ENCODE peak calls at places on chromosome 15, in eight cellular contexts. D is AG20443; Y is A172; S is SJSA1; O is effector memory CD8-positive, alpha-beta T cell; B is NCI-H345; Z is brain microvascular endothelial cell; L is mesenteric fat pad. R is an unnamed sample.

GRCh38 chr15:25799906-25800700 is 63.0 kb downstream of the ATP10A start:
- DNase-seq in L (peak; percentile 73), O (no peak), Y (no peak), B (no peak), S (no peak), Z (no peak), D (no peak), R (no peak)

GRCh38 chr15:85071061-85071460 is 89.4 kb downstream of the PDE8A start:
- DNase-seq in Z (no peak), B (no peak), S (no peak), D (no peak), L (no peak), Y (no peak), O (no peak), R (no peak)

GRCh38 chr15:83200589-83200988 is 7.0 kb downstream of the HDGFL3 start:
- DNase-seq in Y (no peak), B (no peak), Z (peak; percentile 10), L (no peak), S (no peak), O (no peak), D (no peak), R (no peak)

GRCh38 chr15:75904241-75904631 is 558 bp downstream of the FBXO22 start:
- DNase-seq in Z (peak; percentile 34), B (peak; percentile 38), D (peak; percentile 41), Y (peak; percentile 14), O (peak; percentile 8), S (no peak), L (no peak), R (no peak)

GRCh38 chr15:23503546-23503945 is 56.5 kb upstream of the GOLGA6L2 start:
- DNase-seq in S (no peak), L (no peak), B (no peak), O (no peak), Y (no peak), D (no peak), Z (no peak), R (no peak)

GRCh38 chr15:59751552-59752413 is 62.7 kb upstream of the BNIP2 start:
- DNase-seq in O (no peak), S (no peak), D (no peak), Z (no peak), B (no peak), L (no peak), Y (no peak), R (no peak)

GRCh38 chr15:68612533-68612932 is 33.7 kb downstream of the CORO2B start:
- DNase-seq in O (no peak), L (no peak), B (no peak), D (no peak), Y (no peak), S (no peak), Z (no peak), R (no peak)

GRCh38 chr15:70164156-70164900 is 66.6 kb upstream of the TLE3 start:
- DNase-seq in D (no peak), L (peak; percentile 81), S (no peak), Y (no peak), Z (no peak), O (no peak), B (no peak), R (no peak)

GRCh38 chr15:40320931-40321371 is 2.5 kb upstream of the INAFM2 start:
- DNase-seq in O (peak; percentile 52), S (no peak), Y (peak; percentile 42), B (peak; percentile 55), D (peak; percentile 78), Z (peak; percentile 65), L (peak; percentile 9), R (no peak)

GRCh38 chr15:74603789-74604705 is 11.6 kb upstream of the CLK3 start:
- DNase-seq in Z (no peak), S (no peak), B (no peak), L (no peak), D (no peak), O (no peak), Y (no peak), R (no peak)

GRCh38 chr15:89052474-89052873 is 35.8 kb upstream of the ABHD2 start:
- DNase-seq in S (no peak), Y (no peak), B (no peak), Z (peak; percentile 95), L (no peak), O (no peak), D (peak; percentile 88), R (peak; percentile 83)

GRCh38 chr15:65246026-65246714 is 34.9 kb upstream of the CILP start:
- DNase-seq in L (no peak), Z (no peak), Y (no peak), B (no peak), O (no peak), S (no peak), D (no peak), R (no peak)

GRCh38 chr15:88623061-88623460 is 1.9 kb downstream of the AEN start:
- DNase-seq in Y (peak; percentile 93), O (no peak), S (peak; percentile 74), L (peak; percentile 33), B (no peak), Z (peak; percentile 81), D (peak; percentile 88), R (peak; percentile 34)

GRCh38 chr15:62445244-62445643 is 280.2 kb upstream of the C2CD4B start:
- DNase-seq in B (no peak), D (no peak), Z (no peak), O (no peak), Y (no peak), L (no peak), S (no peak), R (no peak)

GRCh38 chr15:25967120-25967519 is 104.0 kb upstream of the ATP10A start:
- DNase-seq in B (no peak), L (no peak), S (no peak), D (no peak), Z (no peak), O (no peak), Y (no peak), R (no peak)

GRCh38 chr15:40343512-40343911 is 2.8 kb upstream of the CCDC9B start:
- DNase-seq in O (no peak), Y (peak; percentile 91), L (no peak), D (peak; percentile 88), S (peak; percentile 97), Z (peak; percentile 96), B (no peak), R (peak; percentile 80)

GRCh38 chr15:100588638-100589242 is 13.2 kb downstream of the LINS1 start:
- DNase-seq in D (no peak), Z (no peak), Y (no peak), B (no peak), L (no peak), O (no peak), S (no peak), R (no peak)

GRCh38 chr15:53534105-53534839 is 225.2 kb downstream of the WDR72 start:
- DNase-seq in S (no peak), D (no peak), Z (no peak), Y (no peak), L (no peak), B (no peak), O (no peak), R (no peak)

GRCh38 chr15:97652700-97653167 is 307.8 kb upstream of the ARRDC4 start:
- DNase-seq in O (no peak), S (no peak), D (no peak), B (peak; percentile 49), Z (no peak), Y (no peak), L (no peak), R (no peak)

GRCh38 chr15:40906947-40907802 is 12.9 kb downstream of the VPS18 start:
- DNase-seq in S (no peak), Z (no peak), B (peak; percentile 68), O (peak; percentile 51), L (no peak), D (no peak), Y (peak; percentile 41), R (no peak)

GRCh38 chr15:90955911-90956310 is 1.2 kb downstream of the RCCD1 start:
- DNase-seq in Y (no peak), S (no peak), O (no peak), Z (no peak), B (peak; percentile 35), D (no peak), L (no peak), R (no peak)

GRCh38 chr15:78934063-78935023 is 10.5 kb downstream of the CTSH start:
- DNase-seq in S (no peak), Z (no peak), L (no peak), D (no peak), O (no peak), Y (no peak), B (no peak), R (no peak)

GRCh38 chr15:81763304-81763703 is 282.5 kb downstream of the MEX3B start:
- DNase-seq in B (no peak), L (no peak), Z (no peak), D (no peak), S (no peak), Y (no peak), O (no peak), R (no peak)

GRCh38 chr15:40500584-40501330 is 30.0 kb downstream of the CHST14 start:
- DNase-seq in L (no peak), O (no peak), D (peak; percentile 34), Z (peak; percentile 64), Y (peak; percentile 23), B (no peak), S (no peak), R (no peak)

GRCh38 chr15:48548376-48548775 is 97.1 kb downstream of the FBN1 start:
- DNase-seq in B (no peak), Z (no peak), S (no peak), D (no peak), Y (no peak), O (no peak), L (no peak), R (no peak)

GRCh38 chr15:50543556-50543955 is 2.9 kb downstream of the USP50 start:
- DNase-seq in O (no peak), D (peak; percentile 60), S (no peak), B (no peak), Z (no peak), Y (no peak), L (no peak), R (no peak)

GRCh38 chr15:94671845-94672524 is 440.6 kb downstream of the MCTP2 start:
- DNase-seq in O (no peak), B (peak; percentile 33), D (peak; percentile 16), L (no peak), S (no peak), Y (no peak), Z (peak; percentile 9), R (peak; percentile 3)

GRCh38 chr15:100033140-100033857 is 300.1 kb upstream of the LYSMD4 start:
- DNase-seq in O (no peak), Z (no peak), D (no peak), S (no peak), Y (no peak), L (no peak), B (no peak), R (no peak)

GRCh38 chr15:101113114-101114005 is 138.5 kb downstream of the CHSY1 start:
- DNase-seq in S (no peak), O (no peak), L (no peak), Y (no peak), Z (no peak), D (no peak), B (no peak), R (no peak)

GRCh38 chr15:92650256-92650655 is 5.3 kb downstream of the FAM174B start:
- DNase-seq in L (no peak), D (no peak), B (no peak), Y (no peak), O (no peak), Z (peak; percentile 15), S (no peak), R (no peak)

GRCh38 chr15:40955930-40956542 is 2.8 kb downstream of the CHAC1 start:
- DNase-seq in Z (peak; percentile 29), S (no peak), O (no peak), B (no peak), L (no peak), D (no peak), Y (peak; percentile 32), R (no peak)

GRCh38 chr15:63880744-63881143 is 47.0 kb upstream of the HERC1 start:
- DNase-seq in S (no peak), O (no peak), D (no peak), L (no peak), Z (peak; percentile 37), Y (no peak), B (no peak), R (no peak)

GRCh38 chr15:72117448-72117697 is 577 bp downstream of the MYO9A start:
- DNase-seq in Z (peak; percentile 75), D (peak; percentile 89), B (peak; percentile 33), Y (peak; percentile 46), L (peak; percentile 92), O (peak; percentile 54), S (peak; percentile 85), R (peak; percentile 43)

GRCh38 chr15:57418640-57419039 is 42.3 kb downstream of the CGNL1 start:
- DNase-seq in S (no peak), O (no peak), D (no peak), Z (no peak), B (no peak), L (no peak), Y (peak; percentile 29), R (no peak)

R was measured in AG04450.